ENCODE peak calls at places on chromosomes 3 and 15, in five cellular contexts. F, I, C, Y and D are unnamed samples.

GRCh38 chr3:64462203-64463120 is 225.3 kb downstream of the ADAMTS9 start:
- DNase-seq in F (no peak), I (no peak), C (no peak), Y (no peak), D (no peak)

GRCh38 chr15:59087731-59088130 is 17.2 kb upstream of the CCNB2 start:
- DNase-seq in F (no peak), I (no peak), C (no peak), Y (no peak), D (no peak)

GRCh38 chr15:42491540-42492225 is 742 bp upstream of the ZNF106 start:
- DNase-seq in F (no peak), I (peak; percentile 82), C (no peak), Y (no peak), D (no peak)

GRCh38 chr3:71896751-71897150 is 111.8 kb upstream of the PROK2 start:
- DNase-seq in F (no peak), I (no peak), C (no peak), Y (no peak), D (no peak)

GRCh38 chr3:52851348-52851747 is 16.5 kb upstream of the MUSTN1 start:
- DNase-seq in F (peak; percentile 83), I (peak; percentile 34), C (no peak), Y (no peak), D (peak; percentile 53)

GRCh38 chr3:126472277-126473006 is 3.2 kb downstream of the ZXDC start:
- DNase-seq in F (no peak), I (peak; percentile 96), C (peak; percentile 81), Y (no peak), D (no peak)

GRCh38 chr3:140816372-140816771 is 125.3 kb upstream of the SLC25A36 start:
- DNase-seq in F (no peak), I (no peak), C (no peak), Y (no peak), D (no peak)

GRCh38 chr3:67357610-67358458 is 296.6 kb downstream of the SUCLG2 start:
- DNase-seq in F (peak; percentile 95), I (peak; percentile 13), C (no peak), Y (no peak), D (peak; percentile 12)

GRCh38 chr15:38150794-38151193 is 101.8 kb upstream of the SPRED1 start:
- DNase-seq in F (no peak), I (no peak), C (no peak), Y (no peak), D (no peak)

GRCh38 chr3:48504051-48504946 is at the start of gene SHISA5:
- DNase-seq in F (peak; percentile 73), I (no peak), C (peak; percentile 85), Y (peak; percentile 71), D (peak; percentile 38)

GRCh38 chr3:11062704-11063103 is 70.2 kb downstream of the SLC6A1 start:
- DNase-seq in F (no peak), I (no peak), C (no peak), Y (no peak), D (no peak)

GRCh38 chr3:43155464-43156121 is 49.7 kb upstream of the POMGNT2 start:
- DNase-seq in F (peak; percentile 89), I (peak; percentile 69), C (peak; percentile 73), Y (no peak), D (peak; percentile 30)

GRCh38 chr3:100893590-100893989 is 99.6 kb downstream of the ABI3BP start:
- DNase-seq in F (peak; percentile 79), I (no peak), C (no peak), Y (no peak), D (no peak)

GRCh38 chr3:12049675-12050074 is 45.5 kb downstream of the SYN2 start:
- DNase-seq in F (peak; percentile 49), I (no peak), C (no peak), Y (no peak), D (no peak)

GRCh38 chr3:190694335-190695001 is 168.0 kb downstream of the GMNC start:
- DNase-seq in F (no peak), I (no peak), C (no peak), Y (no peak), D (no peak)

GRCh38 chr3:19898725-19899124 is 35.3 kb downstream of the EFHB start:
- DNase-seq in F (no peak), I (no peak), C (no peak), Y (no peak), D (no peak)

GRCh38 chr15:34883633-34884032 is 85.9 kb downstream of the AQR start:
- DNase-seq in F (no peak), I (peak; percentile 2), C (no peak), Y (no peak), D (no peak)

GRCh38 chr3:112699436-112699978 is 58.6 kb upstream of the CCDC80 start:
- DNase-seq in F (peak; percentile 58), I (no peak), C (no peak), Y (no peak), D (no peak)

GRCh38 chr3:84547971-84548970 is 410.5 kb upstream of the CADM2 start:
- DNase-seq in F (peak; percentile 88), I (peak; percentile 2), C (no peak), Y (no peak), D (peak; percentile 8)

GRCh38 chr3:13566769-13567310 is 17.9 kb downstream of the FBLN2 start:
- DNase-seq in F (no peak), I (no peak), C (no peak), Y (no peak), D (no peak)

GRCh38 chr15:85489773-85490493 is 109.5 kb downstream of the AKAP13 start:
- DNase-seq in F (no peak), I (no peak), C (no peak), Y (no peak), D (no peak)

GRCh38 chr3:45753095-45753494 is 43.2 kb downstream of the SLC6A20 start:
- DNase-seq in F (no peak), I (no peak), C (no peak), Y (no peak), D (no peak)

GRCh38 chr3:141410408-141410807 is 42.1 kb downstream of the ZBTB38 start:
- DNase-seq in F (no peak), I (no peak), C (peak; percentile 66), Y (no peak), D (no peak)

GRCh38 chr3:143016321-143016972 is 15.1 kb downstream of the U2SURP start:
- DNase-seq in F (peak; percentile 47), I (peak; percentile 11), C (no peak), Y (no peak), D (no peak)

DNA sequence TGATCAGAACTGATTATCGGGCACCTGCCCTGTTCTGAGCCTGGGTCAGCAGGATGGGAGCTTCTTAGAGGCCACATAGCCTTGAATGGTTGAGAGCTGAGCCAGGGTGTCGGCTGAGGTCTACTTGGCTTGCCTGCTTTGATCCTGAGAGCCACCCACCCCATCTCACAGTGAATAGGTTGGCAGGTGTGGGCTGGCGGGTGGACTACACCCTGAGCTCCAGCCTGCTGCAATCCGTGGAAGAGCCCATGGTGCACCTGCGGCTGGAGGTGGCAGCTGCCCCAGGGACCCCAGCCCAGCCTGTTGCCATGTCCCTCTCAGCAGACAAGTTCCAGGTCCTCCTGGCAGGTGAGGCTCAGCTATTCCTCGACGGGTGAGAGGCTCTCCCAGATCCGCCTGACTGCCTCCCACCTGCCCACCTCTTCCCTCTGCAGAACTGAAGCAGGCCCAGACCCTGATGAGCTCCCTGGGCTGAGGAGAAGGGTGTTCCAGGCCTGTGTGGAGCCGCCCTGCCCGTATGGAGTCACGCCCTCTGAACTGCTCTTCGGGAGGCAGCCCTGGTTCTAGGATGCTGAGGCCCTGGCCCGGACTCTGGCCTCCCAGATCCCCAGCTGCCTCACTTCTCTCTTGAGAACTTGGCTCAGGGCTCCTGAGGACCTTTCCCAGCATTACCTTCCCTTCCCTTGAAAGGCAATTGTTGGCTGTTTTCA is 3.8 kb downstream of the COMMD4 start:
- DNase-seq in F (no peak), I (no peak), C (no peak), Y (no peak), D (no peak)
- TF ChIP-seq CTCF in F (no peak), I (no peak), C (no peak), Y (no peak), D (no peak)

DNA sequence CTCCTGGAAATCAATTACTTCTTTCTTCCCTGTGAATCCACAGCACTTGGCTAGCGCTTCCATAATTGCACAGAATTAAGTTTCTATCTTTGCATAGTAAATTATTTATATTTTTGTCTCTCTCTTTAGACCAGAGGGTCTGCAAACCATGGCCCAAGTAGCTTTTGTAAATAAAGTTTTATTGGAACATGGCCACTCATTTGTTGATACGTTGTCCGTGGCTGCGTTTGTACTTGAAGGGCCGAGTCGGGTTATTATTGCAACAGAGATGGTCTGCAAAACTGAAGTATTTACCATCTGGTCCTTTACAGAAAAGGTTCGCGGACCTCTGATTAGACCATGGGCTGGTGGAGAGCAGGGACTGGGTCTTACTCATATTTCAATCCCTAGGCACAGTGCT is 102.5 kb downstream of the RPLP1 start:
- DNase-seq in F (no peak), I (no peak), C (no peak), Y (no peak), D (no peak)
- TF ChIP-seq CTCF in F (no peak), I (no peak), C (no peak), Y (no peak), D (no peak)

DNA sequence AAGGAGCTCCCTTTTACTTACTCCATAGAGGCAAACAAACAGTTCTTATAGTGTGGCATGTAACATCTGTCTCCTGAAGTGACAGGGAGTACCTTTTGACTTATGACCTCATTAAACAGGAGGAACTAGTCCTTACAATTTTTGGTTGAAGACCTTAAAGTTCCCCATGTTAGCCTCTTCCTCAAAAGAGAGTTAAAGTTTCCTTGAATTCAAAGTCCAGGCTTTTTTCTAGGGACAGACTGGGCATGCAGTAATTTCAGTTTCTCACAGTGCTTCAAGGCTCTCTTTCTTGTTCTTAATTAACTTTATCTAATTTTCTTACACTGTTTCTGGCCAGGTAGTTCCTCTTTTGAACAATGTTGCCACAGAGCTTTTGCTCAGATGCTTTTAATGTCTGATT is 12.0 kb downstream of the GOLM2 start:
- DNase-seq in F (no peak), I (no peak), C (no peak), Y (no peak), D (no peak)
- TF ChIP-seq CTCF in F (no peak), I (no peak), C (no peak), Y (no peak), D (no peak)

DNA sequence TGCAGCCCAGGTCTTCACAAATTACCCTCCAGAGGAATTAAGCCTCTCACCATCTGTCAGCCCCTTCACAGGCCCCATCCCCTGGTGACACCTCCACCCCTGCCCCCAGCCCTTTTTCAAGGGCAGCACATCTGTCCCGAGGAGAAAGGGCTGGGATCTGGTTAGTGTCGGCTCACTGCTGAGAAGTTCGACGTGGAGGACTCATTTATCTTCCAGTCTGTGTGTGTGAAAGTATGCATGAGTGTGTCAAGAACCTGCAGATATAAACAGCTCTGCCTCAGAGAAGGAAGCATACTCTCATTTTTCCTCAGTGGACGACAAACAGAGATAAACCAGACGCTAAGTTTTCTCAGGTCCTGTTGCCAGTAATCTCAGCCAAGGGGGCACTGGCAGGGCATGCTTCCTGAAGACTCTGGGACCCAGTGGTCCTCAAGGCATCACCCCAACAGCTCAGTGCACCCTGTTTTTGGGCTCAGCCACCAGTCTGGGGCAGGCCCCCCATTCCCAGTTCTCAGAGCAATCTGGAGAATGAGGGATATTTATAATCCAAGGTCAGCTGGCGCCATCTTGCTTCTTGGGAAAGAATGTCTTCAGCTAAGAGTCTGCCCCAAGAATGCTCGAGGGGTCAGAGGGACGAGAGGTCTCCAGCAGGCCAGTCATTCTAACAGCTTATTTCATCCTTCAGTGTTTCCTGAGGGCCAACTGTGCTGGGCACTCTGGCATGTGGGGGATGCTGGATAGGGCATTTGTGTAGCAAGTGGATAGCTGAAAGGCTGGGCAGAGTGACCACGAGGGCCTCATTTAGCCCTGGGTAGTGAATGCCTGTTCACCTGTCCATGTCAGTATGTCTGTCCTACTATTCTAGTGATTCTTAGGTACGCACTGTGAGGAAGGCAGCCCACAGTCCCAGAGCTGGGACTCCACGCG is 73.6 kb downstream of the ADCY5 start:
- DNase-seq in F (peak; percentile 72), I (no peak), C (peak; percentile 26), Y (peak; percentile 12), D (no peak)
- TF ChIP-seq CTCF in F (peak; percentile 43), I (no peak), C (no peak), Y (no peak), D (no peak)